ENCODE peak calls at places on chromosome 14, in nine cellular contexts. H is A549, N is fibroblast of lung, C is heart right ventricle, S is GM13977, R is neural progenitor cell, U is OCI-LY7, V is WERI-Rb-1, K is mucosa of descending colon. L is an unnamed sample.

GRCh38 chr14:73761621-73762355 is 47.6 kb upstream of the PNMA1 start:
- DNase-seq in R (no peak), C (no peak), V (no peak), U (peak), N (no peak), H (no peak), S (no peak), K (peak), L (no peak)

GRCh38 chr14:61837336-61838229 is 75.4 kb downstream of the SNAPC1 start:
- DNase-seq in R (peak), V (peak), S (peak), K (peak), H (peak), N (peak), U (peak), C (peak), L (peak)

GRCh38 chr14:73717247-73717646 is 3.1 kb upstream of the PNMA1 start:
- DNase-seq in H (no peak), V (no peak), R (no peak), N (no peak), C (no peak), K (no peak), U (no peak), S (peak), L (no peak)

GRCh38 chr14:50031534-50032313 is 84.6 kb downstream of the VCPKMT start:
- DNase-seq in U (no peak), C (no peak), K (no peak), S (no peak), N (peak), H (no peak), V (no peak), R (no peak), L (no peak)

GRCh38 chr14:91942128-91942527 is 5.4 kb downstream of the FBLN5 start:
- DNase-seq in S (no peak), U (no peak), C (no peak), V (no peak), N (no peak), R (no peak), K (no peak), H (no peak), L (no peak)

GRCh38 chr14:89320381-89321000 is 96.5 kb downstream of the FOXN3 start:
- DNase-seq in K (no peak), C (no peak), H (no peak), R (no peak), N (peak), V (no peak), U (no peak), S (no peak), L (no peak)

GRCh38 chr14:90399541-90400444 is 3.0 kb downstream of the CALM1 start:
- DNase-seq in S (peak), V (peak), R (peak), K (peak), U (peak), H (peak), N (peak), C (peak), L (peak)

GRCh38 chr14:73786942-73787759 is 64.5 kb upstream of the PTGR2 start:
- DNase-seq in V (peak), U (peak), R (peak), K (peak), C (peak), N (peak), H (peak), S (peak), L (peak)

DNA sequence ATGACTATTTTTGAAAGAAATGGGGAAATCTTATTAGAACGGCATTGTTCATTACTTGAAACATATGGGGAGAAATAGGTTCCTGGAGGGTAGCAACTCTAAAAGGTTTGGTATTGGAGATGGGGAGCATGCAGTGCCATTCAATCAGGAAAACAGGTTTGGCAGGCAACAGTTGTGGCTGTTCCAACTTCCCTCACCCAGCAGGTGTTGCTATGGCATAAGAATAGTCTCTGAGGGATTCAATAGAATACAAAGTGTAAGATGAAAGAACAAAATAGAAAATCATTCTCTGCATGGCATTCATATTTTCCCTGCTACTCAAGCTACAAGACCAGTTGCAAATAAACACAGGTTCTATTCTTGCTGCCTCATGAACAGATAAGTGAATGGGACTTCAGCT is 393.3 kb upstream of the RPL10L start:
- DNase-seq in C (no peak), R (peak), V (peak), K (no peak), H (no peak), N (peak), S (no peak), U (no peak), L (no peak)
- TF ChIP-seq CTCF in C (no peak), R (peak), V (peak), K (no peak), H (no peak), N (no peak), S (no peak), U (no peak), L (no peak)

DNA sequence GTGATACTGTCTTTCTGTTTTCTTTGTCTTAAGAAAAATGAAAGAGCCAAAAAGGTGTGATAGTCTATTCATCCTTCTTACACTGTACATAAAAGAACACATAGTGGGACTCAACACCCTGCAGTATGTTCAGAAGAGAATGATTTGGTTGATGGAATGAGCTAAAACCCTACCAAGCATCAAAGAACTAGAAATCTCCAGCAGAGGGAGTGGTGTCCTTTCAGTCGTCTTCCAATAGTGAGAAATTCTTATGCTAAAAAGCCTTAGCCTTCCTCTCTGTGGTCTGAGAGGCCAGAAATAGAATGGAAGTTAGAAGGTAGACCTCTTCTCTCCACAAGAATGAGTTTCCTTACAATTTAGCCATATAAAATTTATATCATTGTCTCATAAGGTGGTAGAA is 393.4 kb upstream of the SEL1L start:
- DNase-seq in N (no peak), U (no peak), K (no peak), S (no peak), H (no peak), R (peak), V (no peak), C (no peak), L (peak)
- TF ChIP-seq CTCF in N (no peak), U (peak), K (no peak), S (peak), H (no peak), R (peak), V (peak), C (peak), L (no peak)

GRCh38 chr14:100239200-100239839 is 376 bp downstream of the YY1 start:
- DNase-seq in U (no peak), S (no peak), V (no peak), R (no peak), N (no peak), C (peak), H (no peak), K (peak), L (peak)
- TF ChIP-seq CTCF in U (no peak), S (no peak), V (no peak), R (no peak), N (no peak), C (no peak), H (no peak), K (no peak), L (no peak)

GRCh38 chr14:96052541-96053105 is 13.5 kb downstream of the C14orf132 start:
- DNase-seq in R (no peak), C (no peak), K (no peak), U (no peak), V (no peak), H (no peak), S (no peak), N (peak), L (no peak)

GRCh38 chr14:96053600-96054381 is 14.6 kb downstream of the C14orf132 start:
- DNase-seq in H (peak), S (no peak), N (peak), V (peak), K (no peak), C (peak), R (no peak), U (no peak), L (no peak)

GRCh38 chr14:96051231-96051630 is 12.1 kb downstream of the C14orf132 start:
- DNase-seq in V (no peak), H (no peak), N (no peak), C (no peak), S (no peak), K (no peak), R (no peak), U (no peak), L (no peak)

GRCh38 chr14:96053236-96053599 is 14.1 kb downstream of the C14orf132 start:
- DNase-seq in U (no peak), R (no peak), V (no peak), K (no peak), H (no peak), N (no peak), C (no peak), S (no peak), L (no peak)

DNA sequence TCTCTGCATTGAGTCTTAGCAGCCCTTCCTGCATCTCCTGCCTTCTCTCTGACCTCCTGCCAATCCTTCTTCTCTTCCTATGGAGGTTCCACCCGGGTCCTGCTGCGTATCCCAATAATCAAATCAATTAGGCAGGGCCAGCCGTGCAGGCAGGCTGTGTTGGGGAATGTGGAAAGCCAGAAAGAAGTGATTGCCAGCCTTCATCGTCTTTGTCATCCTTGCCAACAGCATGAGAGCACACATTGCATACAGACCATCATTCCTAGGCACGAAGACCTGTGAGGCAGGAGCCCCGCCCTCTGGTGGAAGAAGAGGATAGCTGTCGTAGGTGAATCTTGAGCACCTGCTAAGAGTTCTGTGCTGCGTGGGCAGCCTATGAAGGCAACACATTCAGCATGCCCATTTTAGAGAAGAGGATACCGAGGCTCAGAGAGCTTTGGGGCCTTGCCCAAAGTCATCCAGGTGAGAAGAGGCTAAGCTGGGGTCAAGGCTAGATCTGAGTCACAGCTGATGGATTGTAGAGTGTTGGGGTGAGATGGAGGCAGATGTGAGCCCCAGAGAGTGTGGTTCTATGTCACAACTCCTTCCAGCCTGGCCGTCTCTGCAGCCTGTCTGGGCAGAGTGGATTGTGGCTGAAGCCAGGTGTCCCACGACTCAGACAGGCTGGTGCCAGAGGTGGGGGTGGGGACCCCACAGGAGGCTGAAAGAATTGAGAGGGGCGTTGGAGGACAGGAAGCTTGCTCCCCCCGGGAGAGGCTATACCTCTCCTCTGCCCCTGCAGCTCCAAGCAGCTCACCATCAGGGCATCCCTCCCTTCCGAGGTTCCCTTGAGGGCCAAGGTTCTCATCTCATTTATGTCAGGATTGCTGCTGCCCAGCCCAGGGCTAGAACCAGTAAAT is 12.7 kb downstream of the C14orf132 start:
- DNase-seq in V (peak), U (peak), K (no peak), R (peak), S (peak), N (no peak), C (no peak), H (peak), L (no peak)
- TF ChIP-seq CTCF in V (peak), U (peak), K (no peak), R (peak), S (peak), N (no peak), C (no peak), H (peak), L (peak)

DNA sequence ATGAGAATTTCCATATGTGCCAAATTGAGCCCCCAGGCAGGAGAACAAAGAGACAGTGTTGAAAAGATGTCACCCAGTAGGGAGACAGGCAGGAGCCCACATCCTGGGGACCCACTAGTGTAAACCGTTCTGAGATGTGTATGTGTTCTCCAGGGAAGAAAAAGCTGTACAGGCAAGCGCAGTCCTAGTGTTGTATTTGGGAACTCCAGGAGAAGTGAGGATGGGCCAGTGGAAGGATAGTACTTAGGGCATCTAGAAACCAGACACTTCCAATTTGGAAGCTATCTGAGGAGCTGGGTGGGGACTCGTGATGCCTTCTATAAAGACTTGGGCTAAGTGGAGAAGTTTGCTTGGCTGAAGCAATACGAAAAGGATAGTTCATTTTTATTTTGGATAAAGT is 108.2 kb upstream of the ARHGAP5 start:
- DNase-seq in C (no peak), H (no peak), U (no peak), V (no peak), R (no peak), N (no peak), K (no peak), S (no peak), L (no peak)
- TF ChIP-seq CTCF in C (no peak), H (no peak), U (no peak), V (no peak), R (no peak), N (no peak), K (no peak), S (no peak), L (no peak)

GRCh38 chr14:51825926-51826325 is 34.5 kb upstream of the GNG2 start:
- DNase-seq in S (no peak), H (no peak), V (no peak), K (no peak), R (no peak), N (no peak), C (no peak), U (no peak), L (no peak)

GRCh38 chr14:51823706-51824105 is 36.7 kb upstream of the GNG2 start:
- DNase-seq in C (no peak), U (no peak), V (no peak), S (no peak), K (no peak), N (peak), R (no peak), H (no peak), L (no peak)

GRCh38 chr14:51824191-51824590 is 36.2 kb upstream of the GNG2 start:
- DNase-seq in S (no peak), N (no peak), V (no peak), C (no peak), K (no peak), U (no peak), H (no peak), R (no peak), L (no peak)

GRCh38 chr14:51822499-51822898 is 37.9 kb upstream of the GNG2 start:
- DNase-seq in S (no peak), K (no peak), H (no peak), U (no peak), N (no peak), V (no peak), C (no peak), R (no peak), L (no peak)

GRCh38 chr14:51828017-51828797 is 32.2 kb upstream of the GNG2 start:
- DNase-seq in C (no peak), R (peak), V (no peak), H (peak), S (peak), U (peak), K (peak), N (peak), L (no peak)
- TF ChIP-seq CTCF in C (no peak), R (no peak), V (no peak), H (no peak), S (no peak), U (no peak), K (no peak), N (no peak), L (no peak)

GRCh38 chr14:31543969-31544799 is 17.0 kb upstream of the NUBPL start:
- DNase-seq in S (no peak), V (no peak), C (no peak), H (peak), K (no peak), R (peak), N (no peak), U (peak), L (no peak)
- TF ChIP-seq CTCF in S (peak), V (peak), C (peak), H (no peak), K (no peak), R (peak), N (no peak), U (peak), L (peak)

GRCh38 chr14:102295301-102295700 is 9.7 kb downstream of the MOK start:
- DNase-seq in R (no peak), N (peak), U (no peak), V (no peak), C (no peak), S (no peak), K (no peak), H (no peak), L (no peak)
- TF ChIP-seq CTCF in R (peak), N (peak), U (peak), V (peak), C (peak), S (no peak), K (no peak), H (peak), L (no peak)

GRCh38 chr14:54782803-54783659 is 119.6 kb downstream of the GCH1 start:
- DNase-seq in C (no peak), S (peak), H (peak), K (no peak), V (peak), N (no peak), U (peak), R (peak), L (no peak)
- TF ChIP-seq CTCF in C (no peak), S (peak), H (no peak), K (no peak), V (peak), N (no peak), U (peak), R (peak), L (peak)

DNA sequence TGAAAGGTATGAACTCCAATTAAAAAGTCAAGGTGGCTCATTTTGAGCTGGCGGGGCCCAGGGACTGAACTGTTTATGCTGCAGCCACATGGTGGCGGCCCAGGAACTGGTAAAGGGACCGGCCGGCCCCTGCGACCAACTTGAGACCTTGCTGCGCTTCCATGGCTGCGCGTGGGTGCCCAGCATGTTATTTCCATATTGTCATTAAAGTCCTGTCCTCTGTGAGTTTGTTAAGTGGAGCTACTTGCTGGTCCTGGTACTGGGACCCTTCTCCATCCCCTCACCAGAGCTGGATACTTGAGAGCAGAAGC is 62.3 kb downstream of the BEGAIN start:
- DNase-seq in K (peak), U (peak), V (peak), C (peak), N (peak), H (peak), R (peak), S (peak), L (no peak)
- TF ChIP-seq CTCF in K (no peak), U (peak), V (peak), C (peak), N (no peak), H (peak), R (peak), S (peak), L (peak)

L was measured in Caco-2.